ENCODE peak calls at places on chromosomes 16 and 17, in ten cellular contexts. R is HAP-1, V is cardiac muscle cell, X is SK-N-SH, G is right lobe of liver, S is ovary, F is OCI-LY7, P is transverse colon, Z is H7, I is GM23248. B is an unnamed sample. For H3K36me3, the result is how much of the 10 kb centered on the place peaks cover.

GRCh38 chr17:63629627-63630026 is 7.4 kb downstream of the MAP3K3 start:
- DNase-seq in S (no peak), Z (no peak), P (no peak), G (no peak), X (no peak), V (peak), I (no peak), R (no peak), F (no peak), B (no peak)

GRCh38 chr16:88747588-88748301 is 37.3 kb downstream of the PIEZO1 start:
- DNase-seq in I (no peak), G (peak), Z (peak), P (peak), V (peak), F (peak), R (peak), S (no peak), X (no peak), B (peak)

GRCh38 chr16:11949527-11949926 is 7.7 kb upstream of the NPIPB2 start:
- DNase-seq in P (peak), S (no peak), I (peak), R (peak), V (peak), Z (peak), G (no peak), X (peak), F (peak), B (peak)

GRCh38 chr17:13704333-13704732 is 102.6 kb upstream of the HS3ST3A1 start:
- DNase-seq in I (peak), R (no peak), P (no peak), Z (no peak), F (no peak), G (no peak), V (peak), S (no peak), X (no peak), B (peak)

GRCh38 chr16:13573903-13574302 is 346.1 kb upstream of the ERCC4 start:
- DNase-seq in X (no peak), R (no peak), G (no peak), I (no peak), F (no peak), Z (no peak), P (no peak), V (no peak), S (no peak), B (no peak)

GRCh38 chr16:68915561-68915960 is 72.2 kb downstream of the TANGO6 start:
- DNase-seq in V (peak), S (no peak), F (no peak), P (no peak), R (no peak), G (no peak), I (no peak), Z (no peak), X (no peak), B (no peak)

GRCh38 chr17:79702550-79703236 is 28.1 kb upstream of the ENPP7 start:
- DNase-seq in I (no peak), Z (no peak), X (no peak), F (no peak), P (no peak), G (no peak), R (no peak), V (no peak), S (no peak), B (no peak)

GRCh38 chr17:1186214-1186820 is 6.5 kb upstream of the ABR start:
- DNase-seq in I (peak), Z (no peak), R (no peak), S (peak), G (no peak), P (no peak), F (no peak), X (no peak), V (no peak), B (peak)

GRCh38 chr16:4212207-4212933 is 29.5 kb downstream of the SRL start:
- DNase-seq in S (no peak), R (no peak), Z (no peak), G (no peak), I (no peak), X (no peak), V (no peak), F (no peak), P (no peak), B (no peak)

GRCh38 chr17:74715144-74715543 is 2.4 kb upstream of the CD300LF start:
- DNase-seq in F (no peak), G (no peak), R (no peak), V (peak), P (no peak), Z (no peak), S (no peak), I (no peak), X (no peak), B (no peak)

GRCh38 chr17:3870871-3871306 is 22.0 kb downstream of the CAMKK1 start:
- DNase-seq in Z (no peak), X (no peak), V (peak), P (peak), G (no peak), I (no peak), R (no peak), F (no peak), S (no peak), B (no peak)

GRCh38 chr17:67931227-67931626 is 65.0 kb downstream of the C17orf58 start:
- DNase-seq in Z (no peak), X (no peak), P (no peak), V (peak), G (no peak), R (no peak), S (no peak), F (no peak), I (no peak), B (no peak)

DNA sequence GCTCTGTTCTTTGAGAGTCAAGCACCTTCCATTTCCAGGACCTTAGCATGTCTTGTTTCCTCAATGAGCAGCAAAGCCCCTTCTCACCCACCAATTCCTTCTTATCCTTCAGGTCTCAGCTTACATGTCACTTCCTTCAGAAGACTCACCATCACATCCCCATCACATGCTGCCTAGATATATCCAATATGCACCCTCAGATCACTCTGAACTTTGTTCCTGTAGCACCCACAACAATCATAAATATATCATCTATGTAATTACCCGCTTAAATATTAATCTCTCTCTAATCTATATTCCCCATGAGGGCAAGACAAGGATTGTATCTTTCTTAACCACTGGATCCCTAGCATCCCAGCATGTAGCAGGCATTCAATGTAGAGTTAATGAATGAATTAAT is 30.4 kb downstream of the KANSL1 start:
- DNase-seq in X (no peak), R (no peak), Z (no peak), G (no peak), F (no peak), V (no peak), S (no peak), I (no peak), P (no peak), B (no peak)
- H3K4me3 ChIP-seq in X (no peak), R (no peak), Z (no peak), G (no peak), F (no peak), V (no peak), S (no peak), I (no peak), P (no peak), B (no peak)

DNA sequence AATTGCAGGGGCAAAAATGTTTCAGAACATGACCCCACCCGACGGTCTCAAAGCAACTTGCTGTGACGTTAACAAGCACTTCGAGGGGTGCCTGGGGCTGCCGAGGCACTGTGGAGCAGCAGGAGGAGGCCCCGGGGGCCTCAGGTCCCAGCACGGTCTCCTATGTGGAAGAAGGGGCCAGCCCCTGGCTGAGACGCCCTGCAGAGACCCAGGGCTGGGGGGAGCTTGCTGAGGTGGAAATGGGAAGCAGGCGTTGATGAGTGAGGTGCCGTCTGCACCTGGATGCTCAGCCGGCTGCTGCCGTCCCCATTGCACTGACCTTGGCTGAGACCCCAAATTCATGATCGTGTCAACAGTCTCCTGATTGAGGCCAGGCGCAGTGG is 46.5 kb downstream of the NT5M start:
- DNase-seq in X (no peak), R (no peak), V (no peak), S (no peak), P (no peak), I (no peak), Z (peak), F (no peak), G (peak), B (no peak)
- H3K36me3 ChIP-seq in X (under half), R (under half), V (under half), S (under half), P (under half), I (under half), Z (under half), F (under half), G (under half), B (under half)

DNA sequence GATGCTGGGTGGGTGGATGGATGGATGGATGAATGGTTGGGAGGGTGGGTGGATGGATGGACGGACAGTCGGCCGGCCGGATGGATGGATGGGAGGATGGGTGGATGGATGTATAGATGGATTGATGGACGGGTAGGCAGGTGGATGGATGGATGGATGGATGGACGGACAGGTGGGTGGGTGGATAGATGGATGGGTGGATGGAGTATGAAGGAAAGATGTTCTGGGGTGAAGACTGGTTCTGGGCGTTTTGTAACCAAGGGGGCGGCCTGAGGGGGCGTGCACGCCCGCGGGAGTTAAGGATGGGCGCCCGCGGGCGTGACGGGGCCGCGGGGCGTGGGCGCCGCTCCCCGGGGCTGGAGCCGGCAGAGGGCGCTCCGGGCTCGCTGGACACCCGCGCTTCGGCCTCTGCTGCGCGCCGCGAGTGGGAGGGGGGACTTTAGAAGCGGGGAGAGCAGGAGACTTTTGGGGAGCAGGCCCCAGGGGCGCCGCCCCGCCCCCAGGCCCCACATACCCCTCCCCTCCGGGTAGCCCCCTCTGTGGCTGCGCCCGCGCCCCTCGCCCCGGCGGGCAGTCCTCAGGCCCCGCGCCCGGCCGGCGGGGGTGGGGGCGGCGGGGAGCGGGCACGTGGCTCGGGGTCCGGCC is at the start of gene NECAB2:
- DNase-seq in S (no peak), Z (peak), R (peak), V (peak), I (peak), X (peak), P (no peak), G (no peak), F (peak), B (peak)
- H3K4me3 ChIP-seq in S (no peak), Z (peak), R (peak), V (peak), I (peak), X (peak), P (peak), G (no peak), F (no peak), B (no peak)

DNA sequence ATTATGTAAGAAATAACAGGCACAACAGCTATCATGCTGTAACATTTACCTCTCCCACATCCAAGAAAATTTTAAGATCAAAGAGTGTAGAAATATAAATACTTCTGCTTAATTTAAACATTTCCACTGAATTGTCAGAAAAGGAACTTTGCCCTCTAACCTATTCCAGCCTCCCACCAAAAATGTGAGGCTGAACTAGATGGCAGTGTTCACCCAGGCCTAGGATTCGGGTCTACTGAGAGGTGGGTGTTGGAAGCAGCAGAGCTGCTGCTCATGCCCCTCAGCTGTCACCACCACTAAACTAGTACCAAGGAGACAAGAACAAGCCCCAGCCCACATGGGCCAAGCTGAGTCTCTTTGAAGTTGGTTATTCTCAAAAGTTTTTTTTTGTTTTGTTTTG is 11.3 kb downstream of the CIAPIN1 start:
- DNase-seq in R (no peak), G (no peak), P (no peak), V (no peak), S (no peak), I (no peak), Z (no peak), X (no peak), F (no peak), B (no peak)
- H3K36me3 ChIP-seq in R (half or more), G (under half), P (half or more), V (half or more), S (under half), I (half or more), Z (under half), X (half or more), F (half or more), B (half or more)

GRCh38 chr17:75869282-75870141 is 8.9 kb downstream of the TRIM47 start:
- DNase-seq in V (peak), Z (peak), F (no peak), X (peak), R (no peak), P (peak), S (no peak), G (no peak), I (peak), B (peak)
- H3K4me3 ChIP-seq in V (no peak), Z (no peak), F (no peak), X (no peak), R (no peak), P (peak), S (no peak), G (no peak), I (peak), B (peak)

GRCh38 chr16:60729052-60729451 is 1307.2 kb downstream of the CDH8 start:
- DNase-seq in V (no peak), Z (no peak), I (no peak), P (no peak), G (no peak), X (no peak), R (no peak), S (no peak), F (no peak), B (no peak)
- H3K36me3 ChIP-seq in V (under half), Z (under half), I (under half), P (under half), G (under half), X (under half), R (under half), S (under half), F (under half), B (under half)

DNA sequence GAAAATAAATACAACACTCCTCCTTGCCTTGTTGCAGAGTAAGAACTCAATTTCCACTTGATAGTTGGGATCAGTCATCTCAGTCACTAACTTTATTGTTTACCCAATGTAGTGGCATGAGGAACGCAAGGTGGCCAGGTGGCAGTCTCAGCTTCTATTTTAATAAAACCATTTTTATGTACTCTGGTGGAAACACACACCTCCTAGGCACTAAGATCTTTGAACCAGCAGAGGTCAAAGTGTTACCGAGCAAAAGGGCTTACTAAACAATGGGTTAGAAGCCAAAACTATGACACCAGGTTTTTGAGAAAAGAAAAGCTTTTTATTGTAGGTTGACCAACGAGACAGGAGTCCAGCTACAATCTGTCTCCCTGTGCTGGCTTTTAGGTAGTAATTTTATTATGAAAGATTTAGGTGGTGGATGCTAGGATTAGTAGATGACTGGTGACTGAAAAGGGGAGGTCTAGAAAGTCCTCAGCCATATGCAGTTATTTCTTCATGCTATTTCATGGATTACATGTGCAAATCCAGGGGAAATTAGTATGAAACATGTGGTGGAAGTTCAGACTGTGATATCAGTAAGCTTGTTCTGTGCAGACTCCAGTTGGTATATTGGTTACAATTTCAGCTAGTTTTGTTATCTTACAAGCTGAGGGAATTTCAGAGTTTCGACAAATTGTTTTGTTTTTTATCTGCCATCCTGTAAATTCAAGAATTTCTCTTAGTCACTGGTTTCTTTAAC is 122.3 kb downstream of the PCTP start:
- DNase-seq in G (peak), F (no peak), S (no peak), I (no peak), P (no peak), R (no peak), X (no peak), Z (no peak), V (no peak), B (no peak)
- H3K4me3 ChIP-seq in G (no peak), F (no peak), S (no peak), I (no peak), P (no peak), R (no peak), X (no peak), Z (no peak), V (no peak), B (no peak)

DNA sequence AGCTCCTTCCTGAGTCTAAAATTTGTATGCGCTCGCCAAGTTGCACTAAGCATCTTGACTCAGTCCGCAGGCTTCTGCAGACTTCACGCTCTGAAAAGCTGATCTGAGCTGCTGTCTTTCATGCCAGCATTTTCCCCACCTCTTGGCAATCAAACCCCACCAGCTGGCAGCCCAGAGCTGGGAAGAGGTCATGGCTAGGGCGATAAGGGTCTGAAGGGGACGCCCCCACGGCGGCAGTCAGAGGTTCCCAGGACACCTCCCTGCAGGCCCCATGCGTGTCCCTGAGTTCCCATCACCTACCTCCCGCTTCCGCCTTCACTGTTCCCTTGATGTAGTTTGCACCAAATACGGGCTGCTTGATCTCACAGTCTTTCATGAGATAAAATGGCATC is 5.1 kb upstream of the UNC13D start:
- DNase-seq in V (peak), X (no peak), R (no peak), S (no peak), F (no peak), P (no peak), I (no peak), G (no peak), Z (no peak), B (no peak)
- H3K36me3 ChIP-seq in V (under half), X (under half), R (under half), S (under half), F (under half), P (half or more), I (under half), G (under half), Z (under half), B (under half)

GRCh38 chr17:21378553-21378952 is 2.4 kb downstream of the KCNJ12 start:
- DNase-seq in X (no peak), I (no peak), F (no peak), R (no peak), G (no peak), V (no peak), P (no peak), S (no peak), Z (peak), B (no peak)

GRCh38 chr17:21376585-21376834 is 353 bp downstream of the KCNJ12 start:
- DNase-seq in I (no peak), X (no peak), S (no peak), V (no peak), Z (no peak), P (no peak), F (no peak), R (no peak), G (no peak), B (peak)

GRCh38 chr17:21379080-21379711 is 3.0 kb downstream of the KCNJ12 start:
- DNase-seq in S (no peak), X (no peak), F (no peak), P (peak), Z (no peak), G (no peak), I (no peak), R (no peak), V (no peak), B (no peak)

GRCh38 chr17:21376835-21377690 is 906 bp downstream of the KCNJ12 start:
- DNase-seq in P (no peak), I (peak), X (peak), F (no peak), S (no peak), Z (peak), G (no peak), V (peak), R (no peak), B (peak)

GRCh38 chr17:21377821-21378396 is 1.8 kb downstream of the KCNJ12 start:
- DNase-seq in G (no peak), P (no peak), V (no peak), X (peak), I (no peak), Z (peak), R (no peak), S (no peak), F (no peak), B (no peak)
- H3K4me3 ChIP-seq in G (no peak), P (peak), V (peak), X (peak), I (no peak), Z (peak), R (no peak), S (no peak), F (no peak), B (peak)